ENCODE peak calls at places on chromosomes 13 and 19, in five cellular contexts. One of them, this sample, is unnamed.

GRCh38 chr19:45999653-46000121 is 4.4 kb downstream of the CCDC61 start:
- DNase-seq in sigmoid colon: no peak
- DNase-seq in transverse colon: no peak
- DNase-seq in H1: no peak
- DNase-seq in SK-N-SH: peak
- DNase-seq in this sample: no peak

GRCh38 chr19:30361721-30362120 is 10.5 kb upstream of the ZNF536 start:
- DNase-seq in sigmoid colon: no peak
- DNase-seq in transverse colon: no peak
- DNase-seq in H1: no peak
- DNase-seq in SK-N-SH: no peak
- DNase-seq in this sample: no peak

GRCh38 chr19:38780443-38780842 is 7.1 kb upstream of the LGALS7 start:
- DNase-seq in sigmoid colon: no peak
- DNase-seq in transverse colon: no peak
- DNase-seq in H1: no peak
- DNase-seq in SK-N-SH: no peak
- DNase-seq in this sample: no peak

GRCh38 chr13:106736941-106737340 is 169.0 kb upstream of the ARGLU1 start:
- DNase-seq in sigmoid colon: no peak
- DNase-seq in transverse colon: no peak
- DNase-seq in H1: no peak
- DNase-seq in SK-N-SH: no peak
- DNase-seq in this sample: no peak

GRCh38 chr13:112690242-112690943 is 555 bp downstream of the ATP11A start:
- DNase-seq in sigmoid colon: no peak
- DNase-seq in transverse colon: peak
- DNase-seq in H1: no peak
- DNase-seq in SK-N-SH: peak
- DNase-seq in this sample: peak

GRCh38 chr13:109730832-109731335 is 55.5 kb downstream of the IRS2 start:
- DNase-seq in sigmoid colon: no peak
- DNase-seq in transverse colon: no peak
- DNase-seq in H1: no peak
- DNase-seq in SK-N-SH: no peak
- DNase-seq in this sample: no peak

GRCh38 chr13:44147222-44147621 is 226.4 kb upstream of the SERP2 start:
- DNase-seq in sigmoid colon: no peak
- DNase-seq in transverse colon: no peak
- DNase-seq in H1: no peak
- DNase-seq in SK-N-SH: no peak
- DNase-seq in this sample: no peak

GRCh38 chr13:88136098-88136790 is 465.1 kb downstream of the SLITRK5 start:
- DNase-seq in sigmoid colon: no peak
- DNase-seq in transverse colon: no peak
- DNase-seq in H1: no peak
- DNase-seq in SK-N-SH: no peak
- DNase-seq in this sample: no peak

GRCh38 chr13:87878706-87879105 is 207.5 kb downstream of the SLITRK5 start:
- DNase-seq in sigmoid colon: no peak
- DNase-seq in transverse colon: no peak
- DNase-seq in H1: no peak
- DNase-seq in SK-N-SH: no peak
- DNase-seq in this sample: no peak

GRCh38 chr19:33005440-33005839 is 33.4 kb downstream of the FAAP24 start:
- DNase-seq in sigmoid colon: no peak
- DNase-seq in transverse colon: no peak
- DNase-seq in H1: no peak
- DNase-seq in SK-N-SH: no peak
- DNase-seq in this sample: no peak

GRCh38 chr13:40539954-40540706 is 126.3 kb downstream of the FOXO1 start:
- DNase-seq in sigmoid colon: no peak
- DNase-seq in transverse colon: no peak
- DNase-seq in H1: peak
- DNase-seq in SK-N-SH: no peak
- DNase-seq in this sample: no peak

GRCh38 chr13:24033527-24034302 is 126.8 kb upstream of the SPATA13 start:
- DNase-seq in sigmoid colon: no peak
- DNase-seq in transverse colon: no peak
- DNase-seq in H1: no peak
- DNase-seq in SK-N-SH: no peak
- DNase-seq in this sample: no peak

GRCh38 chr19:55116232-55117062 is 990 bp downstream of the PPP1R12C start:
- DNase-seq in sigmoid colon: peak
- DNase-seq in transverse colon: peak
- DNase-seq in H1: no peak
- DNase-seq in SK-N-SH: peak
- DNase-seq in this sample: no peak

GRCh38 chr13:98871727-98872126 is 106.1 kb downstream of the DOCK9 start:
- DNase-seq in sigmoid colon: no peak
- DNase-seq in transverse colon: no peak
- DNase-seq in H1: no peak
- DNase-seq in SK-N-SH: no peak
- DNase-seq in this sample: no peak

GRCh38 chr13:98873377-98874028 is 104.4 kb downstream of the DOCK9 start:
- DNase-seq in sigmoid colon: no peak
- DNase-seq in transverse colon: no peak
- DNase-seq in H1: no peak
- DNase-seq in SK-N-SH: no peak
- DNase-seq in this sample: no peak

GRCh38 chr13:98877466-98877865 is 100.4 kb downstream of the DOCK9 start:
- DNase-seq in sigmoid colon: no peak
- DNase-seq in transverse colon: no peak
- DNase-seq in H1: no peak
- DNase-seq in SK-N-SH: no peak
- DNase-seq in this sample: no peak

GRCh38 chr13:98875146-98875729 is 102.6 kb downstream of the DOCK9 start:
- DNase-seq in sigmoid colon: no peak
- DNase-seq in transverse colon: no peak
- DNase-seq in H1: no peak
- DNase-seq in SK-N-SH: no peak
- DNase-seq in this sample: no peak

GRCh38 chr13:98874029-98874397 is 103.9 kb downstream of the DOCK9 start:
- DNase-seq in sigmoid colon: no peak
- DNase-seq in transverse colon: no peak
- DNase-seq in H1: no peak
- DNase-seq in SK-N-SH: no peak
- DNase-seq in this sample: no peak
- TF ChIP-seq EP300 in sigmoid colon: no peak
- TF ChIP-seq EP300 in transverse colon: no peak
- TF ChIP-seq EP300 in H1: no peak
- TF ChIP-seq EP300 in SK-N-SH: no peak
- TF ChIP-seq EP300 in this sample: no peak

DNA sequence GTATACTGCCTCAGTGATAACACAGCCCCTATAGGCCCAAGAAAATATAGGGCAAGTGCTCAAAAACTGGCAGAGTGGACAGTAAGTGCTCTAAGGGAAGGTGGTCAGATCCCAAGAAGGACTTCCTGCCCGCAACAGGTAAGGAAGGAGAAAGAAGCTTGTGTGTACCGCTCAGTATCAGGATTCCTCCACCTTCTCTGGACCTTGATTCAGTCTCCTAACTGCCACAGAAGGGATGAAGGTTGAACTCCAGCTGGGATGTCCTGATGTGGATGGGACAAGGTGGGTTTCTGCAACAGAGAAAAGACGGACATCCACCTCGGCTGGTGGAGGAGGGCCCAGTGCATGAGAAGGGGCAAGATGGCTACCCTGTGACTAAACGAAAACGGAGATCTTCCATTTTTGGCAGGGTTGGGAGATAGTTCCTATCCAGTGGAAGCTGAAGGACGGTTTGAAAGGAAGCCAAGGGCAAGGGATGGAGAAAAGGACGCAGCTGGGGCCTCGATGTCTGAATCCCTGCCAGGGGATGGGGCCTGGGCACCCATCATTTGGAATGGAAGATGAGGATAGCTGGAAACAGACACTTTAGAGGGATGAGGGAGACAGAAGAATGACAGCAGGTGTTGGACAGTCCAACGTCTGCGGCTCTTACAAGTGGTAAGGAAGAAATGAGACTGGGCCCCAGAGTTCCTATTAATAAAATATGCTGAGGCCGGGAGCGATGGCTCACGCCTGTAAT is 1.3 kb upstream of the ATF5 start:
- DNase-seq in sigmoid colon: no peak
- DNase-seq in transverse colon: no peak
- DNase-seq in H1: no peak
- DNase-seq in SK-N-SH: no peak
- DNase-seq in this sample: no peak
- H3K4me3 ChIP-seq in sigmoid colon: no peak
- H3K4me3 ChIP-seq in transverse colon: no peak
- H3K4me3 ChIP-seq in H1: no peak
- H3K4me3 ChIP-seq in SK-N-SH: no peak
- H3K4me3 ChIP-seq in this sample: peak

DNA sequence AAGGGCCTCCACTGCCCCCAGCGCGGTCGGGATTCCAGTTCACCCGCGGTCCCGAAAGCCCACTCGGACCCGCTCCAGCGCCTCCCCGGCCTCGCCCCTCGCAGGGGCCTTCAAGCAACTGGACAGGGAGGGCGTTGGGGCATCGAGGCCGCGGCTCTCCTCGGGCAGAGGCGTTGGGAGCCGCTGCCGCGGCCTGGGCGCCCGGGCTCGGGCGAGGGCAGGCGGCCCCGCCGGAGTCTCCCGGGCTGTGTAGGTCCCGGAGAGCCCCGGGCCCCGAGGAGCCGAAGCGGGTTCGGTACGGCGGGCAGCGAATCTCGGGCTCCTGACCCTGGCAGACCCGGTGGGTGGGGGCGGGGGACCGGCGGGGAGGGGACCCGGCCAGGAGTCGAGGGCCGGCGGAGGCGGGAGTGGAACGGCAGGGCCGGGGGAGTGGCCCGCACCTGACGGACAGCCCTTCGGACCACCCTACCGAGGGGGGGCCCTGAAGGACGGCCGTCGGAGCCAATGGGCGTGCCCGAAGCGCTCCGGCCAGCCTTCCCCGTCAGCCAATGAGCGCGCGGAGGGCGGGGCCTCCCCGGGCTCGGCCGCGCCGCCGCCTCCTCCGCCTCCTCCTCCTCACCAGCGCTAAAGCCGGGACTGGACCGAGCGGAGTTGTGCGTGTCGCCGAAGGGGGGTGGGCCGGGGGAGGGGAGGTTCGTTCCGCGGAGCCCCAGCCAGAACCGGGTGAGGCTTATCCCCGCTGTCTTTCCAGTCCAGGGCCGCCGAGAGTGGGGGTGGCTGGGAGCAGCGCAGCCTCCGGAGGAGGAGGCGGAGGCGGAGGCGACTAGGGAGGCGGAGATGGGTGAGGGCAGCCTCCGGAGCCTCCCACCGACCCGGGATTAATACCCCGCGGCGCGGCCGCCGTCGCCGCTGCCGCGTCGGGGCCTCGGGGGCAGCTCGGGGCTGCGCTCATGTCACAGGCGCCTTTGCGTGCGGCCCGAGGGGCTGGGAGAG is at the start of gene ZMYM2:
- DNase-seq in sigmoid colon: peak
- DNase-seq in transverse colon: peak
- DNase-seq in H1: peak
- DNase-seq in SK-N-SH: peak
- DNase-seq in this sample: peak
- TF ChIP-seq EP300 in sigmoid colon: no peak
- TF ChIP-seq EP300 in transverse colon: no peak
- TF ChIP-seq EP300 in H1: no peak
- TF ChIP-seq EP300 in SK-N-SH: no peak
- TF ChIP-seq EP300 in this sample: no peak

DNA sequence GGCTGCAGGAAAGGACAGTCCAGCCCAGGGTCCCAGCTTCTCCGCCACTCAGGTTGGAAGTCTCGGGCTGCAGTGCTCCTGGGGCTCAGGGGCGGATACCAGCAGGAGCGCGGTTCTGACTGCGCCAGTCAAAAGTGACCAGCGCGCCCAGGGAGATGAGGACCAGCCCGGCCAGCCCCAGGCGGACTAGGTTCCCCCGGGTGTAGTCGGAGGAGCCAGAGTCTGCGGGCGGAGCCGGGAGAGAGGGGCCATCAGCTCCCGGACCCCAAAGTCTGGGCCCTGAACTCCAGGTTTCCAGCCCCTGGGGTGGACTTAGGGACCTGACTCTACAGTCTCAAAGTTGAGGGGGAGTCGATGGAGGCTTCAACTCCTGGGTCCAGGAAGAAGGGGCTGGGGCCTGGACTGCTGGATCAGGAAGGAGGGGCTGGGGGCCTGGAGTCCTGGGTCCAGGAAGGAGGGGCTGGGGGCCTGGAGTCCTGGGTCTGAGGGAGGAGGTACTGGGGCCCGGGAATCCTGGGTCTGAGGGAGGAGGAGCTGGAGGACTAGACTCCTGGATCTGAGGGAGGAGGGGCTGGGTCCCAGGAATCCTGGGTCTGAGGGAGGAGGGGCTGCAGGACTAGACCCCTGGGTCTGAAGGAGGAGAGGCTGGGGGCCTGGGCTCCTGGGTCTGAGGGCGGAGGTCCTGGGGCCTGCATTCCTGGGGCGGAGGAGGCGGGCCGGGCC is 5.3 kb downstream of the OSCAR start:
- DNase-seq in sigmoid colon: peak
- DNase-seq in transverse colon: no peak
- DNase-seq in H1: no peak
- DNase-seq in SK-N-SH: no peak
- DNase-seq in this sample: no peak
- H3K4me3 ChIP-seq in sigmoid colon: peak
- H3K4me3 ChIP-seq in transverse colon: no peak
- H3K4me3 ChIP-seq in H1: peak
- H3K4me3 ChIP-seq in SK-N-SH: peak
- H3K4me3 ChIP-seq in this sample: peak

GRCh38 chr19:14371321-14371821 is 9.9 kb upstream of the ADGRE5 start:
- DNase-seq in sigmoid colon: no peak
- DNase-seq in transverse colon: no peak
- DNase-seq in H1: no peak
- DNase-seq in SK-N-SH: no peak
- DNase-seq in this sample: no peak

GRCh38 chr19:14375582-14376291 is 5.5 kb upstream of the ADGRE5 start:
- DNase-seq in sigmoid colon: peak
- DNase-seq in transverse colon: no peak
- DNase-seq in H1: no peak
- DNase-seq in SK-N-SH: no peak
- DNase-seq in this sample: no peak

GRCh38 chr19:14370169-14370998 is 10.9 kb upstream of the ADGRE5 start:
- DNase-seq in sigmoid colon: no peak
- DNase-seq in transverse colon: no peak
- DNase-seq in H1: no peak
- DNase-seq in SK-N-SH: no peak
- DNase-seq in this sample: no peak

GRCh38 chr19:14378890-14379289 is 2.4 kb upstream of the ADGRE5 start:
- DNase-seq in sigmoid colon: no peak
- DNase-seq in transverse colon: no peak
- DNase-seq in H1: no peak
- DNase-seq in SK-N-SH: peak
- DNase-seq in this sample: no peak

GRCh38 chr19:14375055-14375581 is 6.1 kb upstream of the ADGRE5 start:
- DNase-seq in sigmoid colon: peak
- DNase-seq in transverse colon: peak
- DNase-seq in H1: no peak
- DNase-seq in SK-N-SH: no peak
- DNase-seq in this sample: no peak
- TF ChIP-seq EP300 in sigmoid colon: no peak
- TF ChIP-seq EP300 in transverse colon: no peak
- TF ChIP-seq EP300 in H1: no peak
- TF ChIP-seq EP300 in SK-N-SH: no peak
- TF ChIP-seq EP300 in this sample: no peak

This sample was measured in suprapubic skin.